ENCODE peak calls at places on chromosomes 12 and 14, in six cellular contexts. One of them, this sample, is unnamed.

GRCh38 chr12:124667671-124668337 is 100.4 kb upstream of the NCOR2 start:
- ATAC-seq in activated CD8-positive, alpha-beta memory T cell treated with anti-CD3 and anti-CD28 coated beads, Interleukin-2, amount 10 ng/mL, durations not matched to agents 7 days and 5 days: no peak
- ATAC-seq in T-helper 17 cell: no peak
- ATAC-seq in body of pancreas: peak
- ATAC-seq in HepG2: peak
- ATAC-seq in aorta: no peak
- ATAC-seq in this sample: peak

GRCh38 chr14:69260246-69260978 is 454 bp downstream of the GALNT16 start:
- ATAC-seq in body of pancreas: peak
- ATAC-seq in T-helper 17 cell: no peak
- ATAC-seq in HepG2: peak
- ATAC-seq in aorta: no peak
- ATAC-seq in activated CD8-positive, alpha-beta memory T cell treated with anti-CD3 and anti-CD28 coated beads, Interleukin-2, amount 10 ng/mL, durations not matched to agents 7 days and 5 days: peak
- ATAC-seq in this sample: no peak

GRCh38 chr12:1083888-1084262 is 92.9 kb downstream of the ERC1 start:
- ATAC-seq in activated CD8-positive, alpha-beta memory T cell treated with anti-CD3 and anti-CD28 coated beads, Interleukin-2, amount 10 ng/mL, durations not matched to agents 7 days and 5 days: no peak
- ATAC-seq in body of pancreas: peak
- ATAC-seq in aorta: peak
- ATAC-seq in T-helper 17 cell: no peak
- ATAC-seq in HepG2: no peak
- ATAC-seq in this sample: no peak

GRCh38 chr12:123270380-123271181 is 1.1 kb downstream of the CDK2AP1 start:
- ATAC-seq in T-helper 17 cell: peak
- ATAC-seq in HepG2: peak
- ATAC-seq in body of pancreas: peak
- ATAC-seq in aorta: peak
- ATAC-seq in activated CD8-positive, alpha-beta memory T cell treated with anti-CD3 and anti-CD28 coated beads, Interleukin-2, amount 10 ng/mL, durations not matched to agents 7 days and 5 days: peak
- ATAC-seq in this sample: no peak

GRCh38 chr12:52673713-52674415 is 6.3 kb downstream of the KRT1 start:
- ATAC-seq in body of pancreas: no peak
- ATAC-seq in activated CD8-positive, alpha-beta memory T cell treated with anti-CD3 and anti-CD28 coated beads, Interleukin-2, amount 10 ng/mL, durations not matched to agents 7 days and 5 days: no peak
- ATAC-seq in HepG2: no peak
- ATAC-seq in aorta: no peak
- ATAC-seq in T-helper 17 cell: no peak
- ATAC-seq in this sample: no peak

GRCh38 chr12:66829660-66830325 is 150.9 kb upstream of the GRIP1 start:
- ATAC-seq in T-helper 17 cell: peak
- ATAC-seq in body of pancreas: no peak
- ATAC-seq in HepG2: no peak
- ATAC-seq in aorta: no peak
- ATAC-seq in activated CD8-positive, alpha-beta memory T cell treated with anti-CD3 and anti-CD28 coated beads, Interleukin-2, amount 10 ng/mL, durations not matched to agents 7 days and 5 days: peak
- ATAC-seq in this sample: no peak

GRCh38 chr12:24937553-24938244 is 11.2 kb downstream of the BCAT1 start:
- ATAC-seq in HepG2: no peak
- ATAC-seq in activated CD8-positive, alpha-beta memory T cell treated with anti-CD3 and anti-CD28 coated beads, Interleukin-2, amount 10 ng/mL, durations not matched to agents 7 days and 5 days: no peak
- ATAC-seq in body of pancreas: no peak
- ATAC-seq in aorta: no peak
- ATAC-seq in T-helper 17 cell: no peak
- ATAC-seq in this sample: no peak

GRCh38 chr12:50606675-50607379 is 102.0 kb downstream of the DIP2B start:
- ATAC-seq in body of pancreas: no peak
- ATAC-seq in aorta: no peak
- ATAC-seq in activated CD8-positive, alpha-beta memory T cell treated with anti-CD3 and anti-CD28 coated beads, Interleukin-2, amount 10 ng/mL, durations not matched to agents 7 days and 5 days: no peak
- ATAC-seq in T-helper 17 cell: no peak
- ATAC-seq in HepG2: peak
- ATAC-seq in this sample: no peak

GRCh38 chr12:6321905-6322304 is 11.4 kb downstream of the PLEKHG6 start:
- ATAC-seq in activated CD8-positive, alpha-beta memory T cell treated with anti-CD3 and anti-CD28 coated beads, Interleukin-2, amount 10 ng/mL, durations not matched to agents 7 days and 5 days: no peak
- ATAC-seq in T-helper 17 cell: no peak
- ATAC-seq in HepG2: peak
- ATAC-seq in body of pancreas: no peak
- ATAC-seq in aorta: no peak
- ATAC-seq in this sample: no peak

GRCh38 chr12:88237954-88238353 is 95.8 kb downstream of the TMTC3 start:
- ATAC-seq in aorta: no peak
- ATAC-seq in HepG2: no peak
- ATAC-seq in T-helper 17 cell: no peak
- ATAC-seq in activated CD8-positive, alpha-beta memory T cell treated with anti-CD3 and anti-CD28 coated beads, Interleukin-2, amount 10 ng/mL, durations not matched to agents 7 days and 5 days: peak
- ATAC-seq in body of pancreas: no peak
- ATAC-seq in this sample: no peak

GRCh38 chr14:68777644-68778043 is 15.2 kb downstream of the ZFP36L1 start:
- ATAC-seq in body of pancreas: no peak
- ATAC-seq in aorta: no peak
- ATAC-seq in HepG2: no peak
- ATAC-seq in T-helper 17 cell: no peak
- ATAC-seq in activated CD8-positive, alpha-beta memory T cell treated with anti-CD3 and anti-CD28 coated beads, Interleukin-2, amount 10 ng/mL, durations not matched to agents 7 days and 5 days: no peak
- ATAC-seq in this sample: no peak

GRCh38 chr14:23141706-23142467 is 22.8 kb upstream of the CEBPE start:
- ATAC-seq in aorta: peak
- ATAC-seq in HepG2: no peak
- ATAC-seq in body of pancreas: peak
- ATAC-seq in T-helper 17 cell: no peak
- ATAC-seq in activated CD8-positive, alpha-beta memory T cell treated with anti-CD3 and anti-CD28 coated beads, Interleukin-2, amount 10 ng/mL, durations not matched to agents 7 days and 5 days: no peak
- ATAC-seq in this sample: peak

GRCh38 chr14:77302926-77303325 is 17.8 kb downstream of the POMT2 start:
- ATAC-seq in aorta: no peak
- ATAC-seq in body of pancreas: peak
- ATAC-seq in HepG2: peak
- ATAC-seq in T-helper 17 cell: peak
- ATAC-seq in activated CD8-positive, alpha-beta memory T cell treated with anti-CD3 and anti-CD28 coated beads, Interleukin-2, amount 10 ng/mL, durations not matched to agents 7 days and 5 days: peak
- ATAC-seq in this sample: no peak

GRCh38 chr12:34107781-34108404 is 85.6 kb downstream of the ALG10 start:
- ATAC-seq in aorta: peak
- ATAC-seq in HepG2: peak
- ATAC-seq in body of pancreas: peak
- ATAC-seq in T-helper 17 cell: no peak
- ATAC-seq in activated CD8-positive, alpha-beta memory T cell treated with anti-CD3 and anti-CD28 coated beads, Interleukin-2, amount 10 ng/mL, durations not matched to agents 7 days and 5 days: no peak
- ATAC-seq in this sample: no peak

GRCh38 chr12:2768224-2768961 is 26.4 kb upstream of the FKBP4 start:
- ATAC-seq in aorta: no peak
- ATAC-seq in T-helper 17 cell: no peak
- ATAC-seq in activated CD8-positive, alpha-beta memory T cell treated with anti-CD3 and anti-CD28 coated beads, Interleukin-2, amount 10 ng/mL, durations not matched to agents 7 days and 5 days: no peak
- ATAC-seq in body of pancreas: no peak
- ATAC-seq in HepG2: no peak
- ATAC-seq in this sample: no peak

GRCh38 chr14:80325688-80326087 is 114.4 kb upstream of the DIO2 start:
- ATAC-seq in activated CD8-positive, alpha-beta memory T cell treated with anti-CD3 and anti-CD28 coated beads, Interleukin-2, amount 10 ng/mL, durations not matched to agents 7 days and 5 days: no peak
- ATAC-seq in body of pancreas: no peak
- ATAC-seq in HepG2: no peak
- ATAC-seq in aorta: no peak
- ATAC-seq in T-helper 17 cell: no peak
- ATAC-seq in this sample: no peak

GRCh38 chr14:23766737-23767401 is 130.7 kb downstream of the DHRS2 start:
- ATAC-seq in aorta: no peak
- ATAC-seq in body of pancreas: no peak
- ATAC-seq in activated CD8-positive, alpha-beta memory T cell treated with anti-CD3 and anti-CD28 coated beads, Interleukin-2, amount 10 ng/mL, durations not matched to agents 7 days and 5 days: no peak
- ATAC-seq in HepG2: no peak
- ATAC-seq in T-helper 17 cell: no peak
- ATAC-seq in this sample: no peak

GRCh38 chr14:36857136-36857535 is 195.5 kb downstream of the PAX9 start:
- ATAC-seq in aorta: no peak
- ATAC-seq in body of pancreas: no peak
- ATAC-seq in HepG2: no peak
- ATAC-seq in activated CD8-positive, alpha-beta memory T cell treated with anti-CD3 and anti-CD28 coated beads, Interleukin-2, amount 10 ng/mL, durations not matched to agents 7 days and 5 days: no peak
- ATAC-seq in T-helper 17 cell: no peak
- ATAC-seq in this sample: no peak

GRCh38 chr12:9319842-9320173 is 111.6 kb upstream of the PZP start:
- ATAC-seq in HepG2: no peak
- ATAC-seq in T-helper 17 cell: no peak
- ATAC-seq in body of pancreas: no peak
- ATAC-seq in activated CD8-positive, alpha-beta memory T cell treated with anti-CD3 and anti-CD28 coated beads, Interleukin-2, amount 10 ng/mL, durations not matched to agents 7 days and 5 days: no peak
- ATAC-seq in aorta: no peak
- ATAC-seq in this sample: no peak

GRCh38 chr14:105013150-105013787 is 7.6 kb downstream of the CDCA4 start:
- ATAC-seq in T-helper 17 cell: no peak
- ATAC-seq in body of pancreas: no peak
- ATAC-seq in activated CD8-positive, alpha-beta memory T cell treated with anti-CD3 and anti-CD28 coated beads, Interleukin-2, amount 10 ng/mL, durations not matched to agents 7 days and 5 days: no peak
- ATAC-seq in aorta: no peak
- ATAC-seq in HepG2: no peak
- ATAC-seq in this sample: no peak

GRCh38 chr12:64010069-64010686 is 165.7 kb downstream of the SRGAP1 start:
- ATAC-seq in body of pancreas: no peak
- ATAC-seq in HepG2: peak
- ATAC-seq in activated CD8-positive, alpha-beta memory T cell treated with anti-CD3 and anti-CD28 coated beads, Interleukin-2, amount 10 ng/mL, durations not matched to agents 7 days and 5 days: no peak
- ATAC-seq in T-helper 17 cell: no peak
- ATAC-seq in aorta: no peak
- ATAC-seq in this sample: peak

GRCh38 chr12:104686196-104686595 is 229.4 kb downstream of the CHST11 start:
- ATAC-seq in HepG2: no peak
- ATAC-seq in T-helper 17 cell: no peak
- ATAC-seq in aorta: no peak
- ATAC-seq in body of pancreas: no peak
- ATAC-seq in activated CD8-positive, alpha-beta memory T cell treated with anti-CD3 and anti-CD28 coated beads, Interleukin-2, amount 10 ng/mL, durations not matched to agents 7 days and 5 days: no peak
- ATAC-seq in this sample: no peak

GRCh38 chr12:72267974-72268373 is 4.2 kb upstream of the TRHDE start:
- ATAC-seq in aorta: no peak
- ATAC-seq in activated CD8-positive, alpha-beta memory T cell treated with anti-CD3 and anti-CD28 coated beads, Interleukin-2, amount 10 ng/mL, durations not matched to agents 7 days and 5 days: no peak
- ATAC-seq in HepG2: no peak
- ATAC-seq in body of pancreas: no peak
- ATAC-seq in T-helper 17 cell: no peak
- ATAC-seq in this sample: no peak

GRCh38 chr14:85468815-85469214 is 61.1 kb upstream of the FLRT2 start:
- ATAC-seq in body of pancreas: no peak
- ATAC-seq in HepG2: peak
- ATAC-seq in aorta: no peak
- ATAC-seq in activated CD8-positive, alpha-beta memory T cell treated with anti-CD3 and anti-CD28 coated beads, Interleukin-2, amount 10 ng/mL, durations not matched to agents 7 days and 5 days: no peak
- ATAC-seq in T-helper 17 cell: no peak
- ATAC-seq in this sample: no peak

GRCh38 chr14:103246089-103246488 is 87.9 kb upstream of the EIF5 start:
- ATAC-seq in activated CD8-positive, alpha-beta memory T cell treated with anti-CD3 and anti-CD28 coated beads, Interleukin-2, amount 10 ng/mL, durations not matched to agents 7 days and 5 days: no peak
- ATAC-seq in aorta: no peak
- ATAC-seq in T-helper 17 cell: no peak
- ATAC-seq in body of pancreas: no peak
- ATAC-seq in HepG2: peak
- ATAC-seq in this sample: no peak

GRCh38 chr12:128932521-128932920 is 79.2 kb downstream of the GLT1D1 start:
- ATAC-seq in aorta: no peak
- ATAC-seq in T-helper 17 cell: no peak
- ATAC-seq in HepG2: no peak
- ATAC-seq in body of pancreas: no peak
- ATAC-seq in activated CD8-positive, alpha-beta memory T cell treated with anti-CD3 and anti-CD28 coated beads, Interleukin-2, amount 10 ng/mL, durations not matched to agents 7 days and 5 days: no peak
- ATAC-seq in this sample: no peak

GRCh38 chr14:49497725-49498348 is 88.3 kb downstream of the RPS29 start:
- ATAC-seq in HepG2: peak
- ATAC-seq in aorta: no peak
- ATAC-seq in activated CD8-positive, alpha-beta memory T cell treated with anti-CD3 and anti-CD28 coated beads, Interleukin-2, amount 10 ng/mL, durations not matched to agents 7 days and 5 days: peak
- ATAC-seq in T-helper 17 cell: peak
- ATAC-seq in body of pancreas: peak
- ATAC-seq in this sample: peak

GRCh38 chr14:21068521-21069387 is 1.4 kb upstream of the ARHGEF40 start:
- ATAC-seq in activated CD8-positive, alpha-beta memory T cell treated with anti-CD3 and anti-CD28 coated beads, Interleukin-2, amount 10 ng/mL, durations not matched to agents 7 days and 5 days: peak
- ATAC-seq in aorta: peak
- ATAC-seq in HepG2: peak
- ATAC-seq in T-helper 17 cell: peak
- ATAC-seq in body of pancreas: peak
- ATAC-seq in this sample: no peak

GRCh38 chr12:101783838-101784237 is 44.6 kb upstream of the SYCP3 start:
- ATAC-seq in aorta: no peak
- ATAC-seq in T-helper 17 cell: no peak
- ATAC-seq in body of pancreas: no peak
- ATAC-seq in HepG2: no peak
- ATAC-seq in activated CD8-positive, alpha-beta memory T cell treated with anti-CD3 and anti-CD28 coated beads, Interleukin-2, amount 10 ng/mL, durations not matched to agents 7 days and 5 days: no peak
- ATAC-seq in this sample: no peak

GRCh38 chr14:89566644-89567411 is 149.8 kb upstream of the FOXN3 start:
- ATAC-seq in body of pancreas: no peak
- ATAC-seq in activated CD8-positive, alpha-beta memory T cell treated with anti-CD3 and anti-CD28 coated beads, Interleukin-2, amount 10 ng/mL, durations not matched to agents 7 days and 5 days: no peak
- ATAC-seq in T-helper 17 cell: no peak
- ATAC-seq in HepG2: no peak
- ATAC-seq in aorta: no peak
- ATAC-seq in this sample: no peak

GRCh38 chr12:613996-614726 is 49.1 kb downstream of the NINJ2 start:
- ATAC-seq in aorta: no peak
- ATAC-seq in activated CD8-positive, alpha-beta memory T cell treated with anti-CD3 and anti-CD28 coated beads, Interleukin-2, amount 10 ng/mL, durations not matched to agents 7 days and 5 days: no peak
- ATAC-seq in T-helper 17 cell: peak
- ATAC-seq in body of pancreas: no peak
- ATAC-seq in HepG2: peak
- ATAC-seq in this sample: no peak

GRCh38 chr12:121575952-121576615 is 4.7 kb downstream of the KDM2B start:
- ATAC-seq in activated CD8-positive, alpha-beta memory T cell treated with anti-CD3 and anti-CD28 coated beads, Interleukin-2, amount 10 ng/mL, durations not matched to agents 7 days and 5 days: no peak
- ATAC-seq in T-helper 17 cell: no peak
- ATAC-seq in HepG2: no peak
- ATAC-seq in body of pancreas: no peak
- ATAC-seq in aorta: no peak
- ATAC-seq in this sample: no peak

GRCh38 chr14:96660135-96660534 is 137.0 kb upstream of the VRK1 start:
- ATAC-seq in body of pancreas: no peak
- ATAC-seq in activated CD8-positive, alpha-beta memory T cell treated with anti-CD3 and anti-CD28 coated beads, Interleukin-2, amount 10 ng/mL, durations not matched to agents 7 days and 5 days: no peak
- ATAC-seq in aorta: no peak
- ATAC-seq in T-helper 17 cell: no peak
- ATAC-seq in HepG2: no peak
- ATAC-seq in this sample: no peak

GRCh38 chr12:9786726-9787339 is 26.1 kb upstream of the CD69 start:
- ATAC-seq in body of pancreas: no peak
- ATAC-seq in activated CD8-positive, alpha-beta memory T cell treated with anti-CD3 and anti-CD28 coated beads, Interleukin-2, amount 10 ng/mL, durations not matched to agents 7 days and 5 days: no peak
- ATAC-seq in aorta: no peak
- ATAC-seq in T-helper 17 cell: no peak
- ATAC-seq in HepG2: no peak
- ATAC-seq in this sample: no peak

GRCh38 chr12:4251228-4251891 is 22.2 kb upstream of the CCND2 start:
- ATAC-seq in activated CD8-positive, alpha-beta memory T cell treated with anti-CD3 and anti-CD28 coated beads, Interleukin-2, amount 10 ng/mL, durations not matched to agents 7 days and 5 days: peak
- ATAC-seq in HepG2: no peak
- ATAC-seq in body of pancreas: no peak
- ATAC-seq in T-helper 17 cell: peak
- ATAC-seq in aorta: no peak
- ATAC-seq in this sample: no peak

GRCh38 chr14:20436363-20436755 is 393 bp upstream of the KLHL33 start:
- ATAC-seq in aorta: no peak
- ATAC-seq in activated CD8-positive, alpha-beta memory T cell treated with anti-CD3 and anti-CD28 coated beads, Interleukin-2, amount 10 ng/mL, durations not matched to agents 7 days and 5 days: no peak
- ATAC-seq in body of pancreas: no peak
- ATAC-seq in T-helper 17 cell: no peak
- ATAC-seq in HepG2: no peak
- ATAC-seq in this sample: no peak

GRCh38 chr14:92577321-92577742 is 63.8 kb downstream of the RIN3 start:
- ATAC-seq in HepG2: no peak
- ATAC-seq in body of pancreas: no peak
- ATAC-seq in T-helper 17 cell: peak
- ATAC-seq in activated CD8-positive, alpha-beta memory T cell treated with anti-CD3 and anti-CD28 coated beads, Interleukin-2, amount 10 ng/mL, durations not matched to agents 7 days and 5 days: peak
- ATAC-seq in aorta: no peak
- ATAC-seq in this sample: no peak

GRCh38 chr12:15851045-15851444 is 31.1 kb upstream of the STRAP start:
- ATAC-seq in activated CD8-positive, alpha-beta memory T cell treated with anti-CD3 and anti-CD28 coated beads, Interleukin-2, amount 10 ng/mL, durations not matched to agents 7 days and 5 days: no peak
- ATAC-seq in body of pancreas: no peak
- ATAC-seq in T-helper 17 cell: no peak
- ATAC-seq in aorta: no peak
- ATAC-seq in HepG2: peak
- ATAC-seq in this sample: no peak